ENCODE peak calls at places on chromosome 21, in six cellular contexts. A is left cardiac atrium; B is effector memory CD4-positive, alpha-beta T cell; S is hippocampal formation; J is lower lobe of right lung; L is stomach. U is an unnamed sample.

GRCh38 chr21:42499430-42500106 is 3.5 kb upstream of the RSPH1 start:
- DNase-seq in A (no peak), B (no peak), L (no peak), J (no peak), S (no peak), U (no peak)

GRCh38 chr21:44054710-44055109 is 42.6 kb downstream of the TRAPPC10 start:
- DNase-seq in S (no peak), A (no peak), B (no peak), L (no peak), J (no peak), U (no peak)

GRCh38 chr21:25898671-25899070 is 163.9 kb downstream of the GABPA start:
- DNase-seq in L (no peak), B (no peak), S (no peak), A (no peak), J (no peak), U (no peak)

GRCh38 chr21:43369124-43369523 is 57.8 kb downstream of the SIK1 start:
- DNase-seq in L (no peak), J (no peak), B (no peak), A (no peak), S (no peak), U (no peak)

GRCh38 chr21:45830221-45830640 is 151.3 kb upstream of the COL6A1 start:
- DNase-seq in S (no peak), A (no peak), B (no peak), J (no peak), L (no peak), U (no peak)

GRCh38 chr21:46118305-46118870 is 20.5 kb downstream of the COL6A2 start:
- DNase-seq in B (no peak), S (no peak), A (peak), L (no peak), J (peak), U (peak)

GRCh38 chr21:38126677-38127271 is 130.0 kb upstream of the KCNJ15 start:
- DNase-seq in B (no peak), A (peak), S (no peak), L (peak), J (peak), U (peak)

GRCh38 chr21:21074305-21074704 is 76.1 kb downstream of the NCAM2 start:
- DNase-seq in A (no peak), B (no peak), L (no peak), J (no peak), S (no peak), U (no peak)

GRCh38 chr21:33403786-33404571 is 766 bp downstream of the IFNGR2 start:
- DNase-seq in B (no peak), A (peak), J (peak), S (no peak), L (peak), U (peak)

GRCh38 chr21:25657140-25657539 is 18.1 kb downstream of the JAM2 start:
- DNase-seq in B (no peak), L (no peak), S (no peak), J (no peak), A (no peak), U (no peak)

GRCh38 chr21:22115746-22116145 is 1117.5 kb downstream of the NCAM2 start:
- DNase-seq in B (no peak), L (no peak), S (no peak), A (no peak), J (no peak), U (no peak)

GRCh38 chr21:19198801-19199200 is 795.2 kb upstream of the TMPRSS15 start:
- DNase-seq in S (no peak), J (no peak), B (no peak), L (no peak), A (no peak), U (no peak)

GRCh38 chr21:39529026-39529425 is 77.3 kb downstream of the SH3BGR start:
- DNase-seq in J (no peak), S (no peak), B (no peak), L (no peak), A (no peak), U (no peak)

GRCh38 chr21:34517039-34517438 is 5.0 kb upstream of the KCNE1 start:
- DNase-seq in J (no peak), A (no peak), L (no peak), S (no peak), B (no peak), U (no peak)

GRCh38 chr21:36203603-36203889 is 46.9 kb downstream of the DOP1B start:
- DNase-seq in S (no peak), L (peak), J (no peak), B (no peak), A (no peak), U (peak)

U was measured in 8988T.